ENCODE peak calls at places on chromosome 1, in four cellular contexts. I, Z, Y and X are unnamed samples. For H3K27me3, the result is how much of the 10 kb centered on the place peaks cover.

GRCh38 chr1:232963366-232963765 is 13.0 kb downstream of the NTPCR start:
- DNase-seq in I (no peak), Z (peak), Y (no peak), X (no peak)

GRCh38 chr1:218778731-218779130 is 394.9 kb upstream of the LYPLAL1 start:
- DNase-seq in Z (no peak), Y (no peak), I (no peak), X (no peak)

GRCh38 chr1:59081795-59082194 is 215.1 kb upstream of the FGGY start:
- DNase-seq in I (no peak), Y (no peak), Z (no peak), X (no peak)

GRCh38 chr1:27864264-27864895 is 8.0 kb upstream of the THEMIS2 start:
- DNase-seq in Z (no peak), Y (no peak), I (peak), X (no peak)

GRCh38 chr1:94019327-94019726 is 101.6 kb downstream of the ABCA4 start:
- DNase-seq in Y (no peak), Z (no peak), I (no peak), X (no peak)

GRCh38 chr1:203754455-203754864 is 10.5 kb upstream of the LAX1 start:
- DNase-seq in Z (no peak), I (no peak), Y (no peak), X (no peak)

GRCh38 chr1:76247261-76247852 is 172.8 kb downstream of the ST6GALNAC3 start:
- DNase-seq in Y (no peak), I (no peak), Z (no peak), X (no peak)

GRCh38 chr1:156006666-156007376 is 13.9 kb downstream of the SSR2 start:
- DNase-seq in Z (no peak), Y (no peak), I (no peak), X (no peak)

GRCh38 chr1:224867715-224868114 is 61.8 kb upstream of the DNAH14 start:
- DNase-seq in Z (no peak), Y (no peak), I (no peak), X (no peak)

GRCh38 chr1:243409284-243409683 is 153.4 kb downstream of the SDCCAG8 start:
- DNase-seq in I (peak), Y (peak), Z (no peak), X (no peak)

GRCh38 chr1:113998361-113998760 is 19.1 kb downstream of the OLFML3 start:
- DNase-seq in I (no peak), Z (peak), Y (no peak), X (no peak)

GRCh38 chr1:65584399-65584798 is 163.9 kb downstream of the LEPR start:
- DNase-seq in Y (no peak), I (no peak), Z (no peak), X (no peak)

GRCh38 chr1:228212415-228212965 is 4.6 kb downstream of the OBSCN start:
- DNase-seq in Z (no peak), Y (no peak), I (no peak), X (no peak)

GRCh38 chr1:22239378-22239777 is 96.5 kb upstream of the WNT4 start:
- DNase-seq in Y (no peak), I (no peak), Z (no peak), X (no peak)

GRCh38 chr1:182050481-182051438 is 10.8 kb downstream of the ZNF648 start:
- DNase-seq in Y (no peak), I (no peak), Z (no peak), X (no peak)

GRCh38 chr1:183956559-183957188 is 80.9 kb downstream of the COLGALT2 start:
- DNase-seq in I (peak), Z (peak), Y (no peak), X (no peak)

GRCh38 chr1:2350911-2351655 is 40.3 kb downstream of the MORN1 start:
- DNase-seq in I (no peak), Y (no peak), Z (no peak), X (no peak)

GRCh38 chr1:52056110-52056936 is at the start of gene BTF3L4:
- DNase-seq in I (peak), Y (peak), Z (peak), X (peak)

GRCh38 chr1:99180343-99180808 is 83.9 kb upstream of the PLPPR4 start:
- DNase-seq in Z (peak), I (peak), Y (peak), X (peak)

GRCh38 chr1:170674239-170674638 is 10.3 kb downstream of the PRRX1 start:
- DNase-seq in Z (peak), Y (no peak), I (no peak), X (no peak)

GRCh38 chr1:170670751-170671628 is 7.1 kb downstream of the PRRX1 start:
- DNase-seq in Y (no peak), I (peak), Z (peak), X (peak)

GRCh38 chr1:170669586-170670332 is 5.8 kb downstream of the PRRX1 start:
- DNase-seq in Z (no peak), I (no peak), Y (no peak), X (no peak)

GRCh38 chr1:170669036-170669435 is 5.1 kb downstream of the PRRX1 start:
- DNase-seq in Y (no peak), Z (no peak), I (no peak), X (no peak)

DNA sequence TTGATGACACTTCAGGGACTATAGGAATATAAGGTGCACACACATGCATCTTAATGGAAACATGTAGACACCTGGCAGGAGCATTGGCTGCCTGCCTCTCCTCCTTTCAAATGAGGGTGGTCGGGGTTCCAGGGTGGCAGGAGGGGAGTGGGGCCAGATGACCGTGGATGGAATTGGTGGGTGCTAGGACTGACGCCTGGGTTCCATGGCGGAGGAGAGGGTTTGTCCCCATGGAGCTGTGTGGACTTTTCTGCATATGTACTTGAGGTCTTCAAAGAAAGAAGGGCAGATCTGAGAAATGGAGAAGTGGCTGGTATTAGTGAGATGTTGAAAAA is 7.7 kb downstream of the PRRX1 start:
- DNase-seq in Z (no peak), I (no peak), Y (no peak), X (no peak)
- H3K27me3 ChIP-seq in Z (under half), I (under half), Y (under half), X (half or more)

DNA sequence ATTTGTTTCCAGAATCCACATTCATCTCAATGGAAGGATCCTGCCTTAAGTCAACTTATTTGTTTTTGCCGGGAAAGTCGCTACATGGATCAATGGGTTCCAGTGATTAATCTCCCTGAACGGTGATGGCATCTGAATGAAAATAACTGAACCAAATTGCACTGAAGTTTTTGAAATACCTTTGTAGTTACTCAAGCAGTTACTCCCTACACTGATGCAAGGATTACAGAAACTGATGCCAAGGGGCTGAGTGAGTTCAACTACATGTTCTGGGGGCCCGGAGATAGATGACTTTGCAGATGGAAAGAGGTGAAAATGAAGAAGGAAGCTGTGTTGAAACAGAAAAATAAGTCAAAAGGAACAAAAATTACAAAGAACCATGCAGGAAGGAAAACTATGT is 2.6 kb downstream of the GADD45A start:
- DNase-seq in Y (peak), Z (peak), I (peak), X (no peak)
- TF ChIP-seq MAFK in Y (no peak), Z (no peak), I (no peak), X (no peak)

GRCh38 chr1:165344198-165344597 is 12.3 kb downstream of the LMX1A start:
- DNase-seq in Z (no peak), I (no peak), Y (no peak), X (no peak)

GRCh38 chr1:165342588-165342987 is 13.9 kb downstream of the LMX1A start:
- DNase-seq in Y (no peak), I (no peak), Z (no peak), X (no peak)

GRCh38 chr1:165350861-165351260 is 5.7 kb downstream of the LMX1A start:
- DNase-seq in I (no peak), Z (no peak), Y (no peak), X (no peak)

GRCh38 chr1:165344736-165345135 is 11.8 kb downstream of the LMX1A start:
- DNase-seq in Z (no peak), Y (no peak), I (no peak), X (no peak)

DNA sequence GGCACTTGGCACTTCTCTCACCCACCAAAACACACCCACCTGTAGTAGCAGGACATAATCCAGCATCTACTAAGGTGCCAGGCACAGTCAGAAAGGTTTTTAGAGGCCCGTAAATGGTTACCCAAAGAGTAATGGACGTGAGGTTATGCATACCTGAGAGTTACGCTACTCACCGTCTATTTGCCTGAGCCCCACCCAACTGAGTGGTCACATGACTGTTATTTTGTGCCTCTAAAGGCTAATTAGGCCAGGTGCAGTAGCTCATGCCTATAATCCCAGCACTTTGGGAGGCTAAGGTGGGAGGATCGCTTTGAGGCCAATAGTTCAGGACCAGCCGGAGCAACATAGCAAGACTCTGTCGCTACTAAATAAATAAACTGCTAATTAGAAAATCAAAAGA is 11.0 kb downstream of the LMX1A start:
- DNase-seq in Z (no peak), I (no peak), Y (no peak), X (no peak)
- H3K27me3 ChIP-seq in Z (under half), I (under half), Y (under half), X (under half)

GRCh38 chr1:66704177-66704880 is 47.9 kb upstream of the DYNLT5 start:
- DNase-seq in Y (no peak), Z (no peak), I (no peak), X (no peak)
- TF ChIP-seq MAFK in Y (no peak), Z (no peak), I (no peak), X (no peak)

DNA sequence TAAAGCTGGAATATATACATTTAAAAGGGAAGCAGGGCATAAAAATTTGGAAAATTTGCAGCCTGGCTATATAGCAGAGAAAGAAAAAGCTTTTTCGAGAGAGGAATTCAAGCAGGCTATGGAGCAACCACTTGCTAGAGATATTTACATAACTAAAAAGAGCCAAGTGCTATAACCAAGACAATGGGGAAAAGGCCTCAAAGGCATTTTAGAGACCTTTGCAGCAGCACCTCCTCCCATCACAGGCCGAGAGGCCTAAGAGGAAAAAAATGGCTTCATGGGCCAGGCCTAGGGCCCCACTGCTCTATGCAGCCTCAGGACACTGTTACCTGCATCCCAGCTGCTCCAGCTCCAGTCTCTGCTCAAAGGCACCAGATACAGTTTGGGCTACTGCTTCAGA is 37.0 kb downstream of the CAPN9 start:
- DNase-seq in Z (no peak), Y (no peak), I (no peak), X (no peak)
- H3K27me3 ChIP-seq in Z (under half), Y (under half), I (under half), X (under half)

GRCh38 chr1:32893198-32894018 is 7.1 kb downstream of the HPCA start:
- DNase-seq in Z (peak), Y (no peak), I (peak), X (peak)
- TF ChIP-seq MAFK in Z (no peak), Y (no peak), I (no peak), X (no peak)